ENCODE peak calls at places on chromosome 19, in ten cellular contexts. T, N, U, R, E, V, D, O, Q and C are unnamed samples.

GRCh38 chr19:57803594-57804325 is 11.0 kb downstream of the ZNF552 start:
- DNase-seq in T (peak), N (peak), U (peak), R (no peak), E (peak), V (peak), D (peak), O (no peak), Q (peak), C (no peak)

GRCh38 chr19:31297991-31298390 is 51.2 kb downstream of the TSHZ3 start:
- DNase-seq in T (no peak), N (no peak), U (no peak), R (no peak), E (no peak), V (no peak), D (no peak), O (no peak), Q (no peak), C (no peak)

GRCh38 chr19:6536138-6536671 is 5.4 kb downstream of the TNFSF9 start:
- DNase-seq in T (no peak), N (peak), U (no peak), R (no peak), E (peak), V (peak), D (peak), O (no peak), Q (peak), C (no peak)

GRCh38 chr19:33302974-33303790 is 848 bp upstream of the CEBPA start:
- DNase-seq in T (peak), N (no peak), U (peak), R (no peak), E (peak), V (peak), D (peak), O (no peak), Q (no peak), C (peak)

GRCh38 chr19:46620716-46621115 is 4.2 kb downstream of the PTGIR start:
- DNase-seq in T (peak), N (no peak), U (no peak), R (no peak), E (no peak), V (no peak), D (peak), O (no peak), Q (no peak), C (no peak)

GRCh38 chr19:2461751-2462634 is 5.2 kb upstream of the LMNB2 start:
- DNase-seq in T (peak), N (peak), U (peak), R (no peak), E (peak), V (peak), D (peak), O (no peak), Q (peak), C (peak)

GRCh38 chr19:18294467-18294864 is 13.0 kb upstream of the JUND start:
- DNase-seq in T (no peak), N (no peak), U (peak), R (no peak), E (peak), V (peak), D (no peak), O (peak), Q (no peak), C (peak)

GRCh38 chr19:36686365-36687213 is 823 bp upstream of the ZNF567 start:
- DNase-seq in T (peak), N (no peak), U (peak), R (no peak), E (no peak), V (peak), D (peak), O (no peak), Q (no peak), C (no peak)

GRCh38 chr19:13400296-13400695 is 106.0 kb downstream of the CACNA1A start:
- DNase-seq in T (no peak), N (no peak), U (no peak), R (no peak), E (no peak), V (no peak), D (no peak), O (no peak), Q (no peak), C (no peak)

GRCh38 chr19:10864538-10864899 is 6.8 kb upstream of the CARM1 start:
- DNase-seq in T (peak), N (peak), U (peak), R (peak), E (peak), V (peak), D (peak), O (peak), Q (peak), C (peak)

GRCh38 chr19:3389446-3389778 is 23.0 kb downstream of the NFIC start:
- DNase-seq in T (no peak), N (no peak), U (no peak), R (no peak), E (no peak), V (no peak), D (no peak), O (no peak), Q (no peak), C (no peak)

GRCh38 chr19:38433268-38433733 is at the start of gene RYR1:
- DNase-seq in T (no peak), N (peak), U (no peak), R (no peak), E (peak), V (peak), D (no peak), O (peak), Q (peak), C (no peak)

GRCh38 chr19:50969413-50969760 is at the start of gene KLK6:
- DNase-seq in T (no peak), N (no peak), U (no peak), R (no peak), E (peak), V (no peak), D (no peak), O (peak), Q (no peak), C (no peak)

GRCh38 chr19:3150739-3151329 is 15.0 kb downstream of the GNA15 start:
- DNase-seq in T (no peak), N (no peak), U (no peak), R (no peak), E (no peak), V (no peak), D (no peak), O (no peak), Q (no peak), C (no peak)

GRCh38 chr19:40252395-40252794 is 25.9 kb upstream of the CCNP start:
- DNase-seq in T (no peak), N (no peak), U (no peak), R (no peak), E (no peak), V (no peak), D (no peak), O (no peak), Q (no peak), C (no peak)

GRCh38 chr19:10219678-10220077 is 11.5 kb downstream of the S1PR2 start:
- DNase-seq in T (peak), N (no peak), U (no peak), R (no peak), E (no peak), V (no peak), D (no peak), O (no peak), Q (no peak), C (no peak)

GRCh38 chr19:48095637-48096175 is 14.9 kb downstream of the PLA2G4C start:
- DNase-seq in T (peak), N (no peak), U (no peak), R (no peak), E (no peak), V (no peak), D (peak), O (no peak), Q (no peak), C (no peak)

GRCh38 chr19:11365557-11366117 is 8.8 kb upstream of the SWSAP1 start:
- DNase-seq in T (no peak), N (no peak), U (no peak), R (no peak), E (no peak), V (no peak), D (no peak), O (no peak), Q (no peak), C (no peak)

GRCh38 chr19:46622118-46622446 is 2.8 kb downstream of the PTGIR start:
- DNase-seq in T (no peak), N (no peak), U (no peak), R (no peak), E (no peak), V (no peak), D (no peak), O (no peak), Q (no peak), C (peak)

GRCh38 chr19:16338470-16339360 is 14.1 kb downstream of the KLF2 start:
- DNase-seq in T (peak), N (peak), U (peak), R (peak), E (peak), V (peak), D (peak), O (no peak), Q (no peak), C (no peak)
- TF ChIP-seq CTCF in T (peak), N (peak), U (no peak), R (peak), E (no peak), V (no peak), D (no peak), O (no peak), Q (no peak), C (no peak)

DNA sequence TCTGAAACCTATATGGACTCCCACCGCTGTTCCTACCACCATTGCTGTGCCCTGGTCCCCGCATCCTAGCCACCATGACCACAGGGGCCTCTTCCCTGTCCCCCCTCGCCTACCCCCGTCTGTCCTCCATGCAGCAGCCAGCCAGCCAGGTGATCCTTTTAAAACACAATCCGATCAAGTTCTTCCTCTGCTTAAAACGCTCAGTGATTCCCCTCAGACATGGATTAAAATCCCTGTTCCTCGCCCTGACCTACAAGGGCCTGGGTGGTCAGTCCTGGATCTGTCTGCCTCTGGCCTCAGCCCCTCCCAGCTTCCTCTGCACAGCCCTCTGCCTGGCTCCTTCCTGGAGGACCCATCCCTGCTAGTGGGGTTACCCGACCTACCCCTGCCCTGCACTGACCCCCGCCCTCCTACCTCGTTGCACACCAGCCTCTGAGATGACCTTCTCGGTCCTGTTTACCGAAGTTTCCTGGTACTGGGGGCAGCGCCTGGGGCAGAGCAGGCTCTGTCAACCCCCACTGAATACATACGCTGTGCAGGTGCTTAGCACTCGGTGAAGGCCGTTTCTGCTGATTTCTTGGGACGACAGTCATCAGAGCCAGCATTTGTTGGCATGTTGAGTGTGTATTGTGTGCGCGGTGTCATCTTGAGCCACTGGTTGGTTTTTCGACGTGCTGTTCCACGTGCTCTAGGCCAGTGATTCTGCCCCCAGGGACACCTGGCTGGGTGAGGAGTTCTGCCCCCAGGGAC is 14.7 kb upstream of the LENG8 start:
- DNase-seq in T (no peak), N (no peak), U (peak), R (no peak), E (no peak), V (no peak), D (no peak), O (no peak), Q (no peak), C (peak)
- H3K27ac ChIP-seq in T (no peak), N (no peak), U (no peak), R (no peak), E (no peak), V (no peak), D (no peak), O (peak), Q (no peak), C (no peak)

GRCh38 chr19:804419-805160 is 7.3 kb downstream of the PTBP1 start:
- DNase-seq in T (no peak), N (no peak), U (no peak), R (no peak), E (no peak), V (no peak), D (no peak), O (no peak), Q (no peak), C (no peak)

GRCh38 chr19:805600-806550 is 8.6 kb downstream of the PTBP1 start:
- DNase-seq in T (no peak), N (no peak), U (no peak), R (no peak), E (no peak), V (no peak), D (no peak), O (no peak), Q (no peak), C (no peak)

GRCh38 chr19:806815-807421 is 9.7 kb downstream of the PTBP1 start:
- DNase-seq in T (no peak), N (no peak), U (no peak), R (no peak), E (no peak), V (no peak), D (no peak), O (no peak), Q (no peak), C (no peak)

GRCh38 chr19:803686-804418 is 6.6 kb downstream of the PTBP1 start:
- DNase-seq in T (no peak), N (no peak), U (no peak), R (no peak), E (no peak), V (no peak), D (no peak), O (no peak), Q (no peak), C (no peak)

GRCh38 chr19:805161-805561 is 7.9 kb downstream of the PTBP1 start:
- DNase-seq in T (no peak), N (no peak), U (no peak), R (no peak), E (no peak), V (no peak), D (no peak), O (no peak), Q (peak), C (peak)
- TF ChIP-seq CTCF in T (no peak), N (no peak), U (no peak), R (no peak), E (no peak), V (peak), D (no peak), O (no peak), Q (no peak), C (no peak)

GRCh38 chr19:52941941-52942370 is 18.7 kb upstream of the ZNF888 start:
- DNase-seq in T (peak), N (peak), U (peak), R (no peak), E (peak), V (peak), D (no peak), O (no peak), Q (peak), C (no peak)

GRCh38 chr19:52943134-52943883 is 19.4 kb downstream of the ZNF816 start:
- DNase-seq in T (no peak), N (no peak), U (no peak), R (no peak), E (no peak), V (no peak), D (no peak), O (no peak), Q (no peak), C (no peak)

GRCh38 chr19:52942371-52943133 is 19.3 kb upstream of the ZNF888 start:
- DNase-seq in T (peak), N (peak), U (peak), R (peak), E (peak), V (peak), D (peak), O (peak), Q (peak), C (peak)

GRCh38 chr19:52945652-52946321 is 16.9 kb downstream of the ZNF816 start:
- DNase-seq in T (no peak), N (no peak), U (no peak), R (no peak), E (no peak), V (no peak), D (no peak), O (no peak), Q (no peak), C (no peak)

DNA sequence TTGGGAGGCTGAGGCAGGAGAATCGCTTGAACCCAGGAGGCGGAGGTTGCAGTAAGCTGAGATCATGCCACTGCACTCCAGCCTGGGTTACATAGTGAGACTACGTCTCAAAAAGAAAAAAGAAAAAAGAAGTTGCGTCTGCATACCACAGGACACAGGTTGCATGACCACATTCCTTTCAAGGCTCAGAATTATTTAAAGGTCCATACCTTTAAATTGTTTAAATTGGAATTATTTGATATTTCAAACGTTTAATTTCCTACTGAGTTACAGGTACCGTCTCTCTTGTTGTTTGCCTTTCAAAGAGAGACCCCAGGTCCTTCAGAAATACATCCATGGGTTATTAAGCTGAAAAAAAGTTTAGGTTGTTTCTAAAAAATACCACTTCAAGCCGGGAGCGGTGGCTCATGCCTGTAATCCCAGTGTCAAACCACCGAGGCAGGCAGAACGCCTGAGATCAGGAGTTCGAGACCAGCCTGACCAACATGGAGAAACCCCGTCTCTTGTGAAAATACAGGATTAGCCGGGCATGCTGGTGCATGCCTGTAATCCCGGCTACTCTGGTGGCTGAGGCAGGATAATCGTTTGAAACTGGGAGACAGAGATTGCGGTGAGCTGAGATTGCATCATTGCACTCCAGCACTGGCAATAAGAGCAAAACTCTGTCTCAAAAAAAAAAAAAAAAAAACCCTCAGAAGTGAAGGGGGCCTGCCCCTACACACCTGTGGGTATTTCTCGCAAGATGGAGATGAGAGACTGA is 18.6 kb downstream of the ZNF816 start:
- DNase-seq in T (no peak), N (no peak), U (no peak), R (no peak), E (no peak), V (no peak), D (no peak), O (no peak), Q (no peak), C (no peak)
- H3K27ac ChIP-seq in T (no peak), N (no peak), U (no peak), R (no peak), E (no peak), V (no peak), D (no peak), O (no peak), Q (no peak), C (peak)